ENCODE peak calls at places on chromosomes 1 and 21, in nine cellular contexts. One of them, this sample, is unnamed.

GRCh38 chr21:43025636-43026180 is 49.9 kb downstream of the CBS start:
- DNase-seq in Ammon's horn: no peak
- DNase-seq in AG04449: peak
- DNase-seq in AML-193: no peak
- DNase-seq in 8988T: no peak
- DNase-seq in bronchial epithelial cell: no peak
- DNase-seq in HEK293T: no peak
- DNase-seq in endothelial cell of umbilical vein: no peak
- DNase-seq in activated CD8-positive, alpha-beta T cell treated with anti-CD3 and anti-CD28 coated beads, Interleukin-2, amount 10 ng/mL, durations not matched to agents 7 days and 5 days: no peak
- DNase-seq in this sample: peak

GRCh38 chr1:37161171-37161570 is 126.9 kb upstream of the GRIK3 start:
- DNase-seq in Ammon's horn: no peak
- DNase-seq in AG04449: no peak
- DNase-seq in AML-193: no peak
- DNase-seq in 8988T: no peak
- DNase-seq in bronchial epithelial cell: no peak
- DNase-seq in HEK293T: no peak
- DNase-seq in endothelial cell of umbilical vein: no peak
- DNase-seq in activated CD8-positive, alpha-beta T cell treated with anti-CD3 and anti-CD28 coated beads, Interleukin-2, amount 10 ng/mL, durations not matched to agents 7 days and 5 days: no peak
- DNase-seq in this sample: no peak

GRCh38 chr1:162230096-162230495 is 146.6 kb downstream of the SPATA46 start:
- DNase-seq in Ammon's horn: peak
- DNase-seq in AG04449: no peak
- DNase-seq in AML-193: no peak
- DNase-seq in 8988T: no peak
- DNase-seq in bronchial epithelial cell: peak
- DNase-seq in HEK293T: no peak
- DNase-seq in endothelial cell of umbilical vein: peak
- DNase-seq in activated CD8-positive, alpha-beta T cell treated with anti-CD3 and anti-CD28 coated beads, Interleukin-2, amount 10 ng/mL, durations not matched to agents 7 days and 5 days: no peak
- DNase-seq in this sample: no peak

GRCh38 chr1:109140384-109140783 is 26.5 kb downstream of the ELAPOR1 start:
- DNase-seq in Ammon's horn: no peak
- DNase-seq in AG04449: no peak
- DNase-seq in AML-193: no peak
- DNase-seq in 8988T: no peak
- DNase-seq in bronchial epithelial cell: no peak
- DNase-seq in HEK293T: no peak
- DNase-seq in endothelial cell of umbilical vein: no peak
- DNase-seq in activated CD8-positive, alpha-beta T cell treated with anti-CD3 and anti-CD28 coated beads, Interleukin-2, amount 10 ng/mL, durations not matched to agents 7 days and 5 days: no peak
- DNase-seq in this sample: no peak

GRCh38 chr1:174898102-174898802 is 101.5 kb upstream of the CACYBP start:
- DNase-seq in Ammon's horn: no peak
- DNase-seq in AG04449: no peak
- DNase-seq in AML-193: no peak
- DNase-seq in 8988T: no peak
- DNase-seq in bronchial epithelial cell: no peak
- DNase-seq in HEK293T: no peak
- DNase-seq in endothelial cell of umbilical vein: no peak
- DNase-seq in activated CD8-positive, alpha-beta T cell treated with anti-CD3 and anti-CD28 coated beads, Interleukin-2, amount 10 ng/mL, durations not matched to agents 7 days and 5 days: no peak
- DNase-seq in this sample: peak

GRCh38 chr1:28592314-28593071 is 428 bp downstream of the RAB42 start:
- DNase-seq in Ammon's horn: no peak
- DNase-seq in AG04449: no peak
- DNase-seq in AML-193: no peak
- DNase-seq in 8988T: no peak
- DNase-seq in bronchial epithelial cell: no peak
- DNase-seq in HEK293T: no peak
- DNase-seq in endothelial cell of umbilical vein: no peak
- DNase-seq in activated CD8-positive, alpha-beta T cell treated with anti-CD3 and anti-CD28 coated beads, Interleukin-2, amount 10 ng/mL, durations not matched to agents 7 days and 5 days: no peak
- DNase-seq in this sample: peak

GRCh38 chr21:46518983-46519583 is 60.4 kb downstream of the DIP2A start:
- DNase-seq in Ammon's horn: no peak
- DNase-seq in AG04449: no peak
- DNase-seq in AML-193: no peak
- DNase-seq in 8988T: no peak
- DNase-seq in bronchial epithelial cell: no peak
- DNase-seq in HEK293T: no peak
- DNase-seq in endothelial cell of umbilical vein: no peak
- DNase-seq in activated CD8-positive, alpha-beta T cell treated with anti-CD3 and anti-CD28 coated beads, Interleukin-2, amount 10 ng/mL, durations not matched to agents 7 days and 5 days: no peak
- DNase-seq in this sample: no peak

GRCh38 chr1:187051618-187052232 is 223.0 kb downstream of the PLA2G4A start:
- DNase-seq in Ammon's horn: peak
- DNase-seq in AG04449: no peak
- DNase-seq in AML-193: peak
- DNase-seq in 8988T: peak
- DNase-seq in bronchial epithelial cell: peak
- DNase-seq in HEK293T: peak
- DNase-seq in endothelial cell of umbilical vein: peak
- DNase-seq in activated CD8-positive, alpha-beta T cell treated with anti-CD3 and anti-CD28 coated beads, Interleukin-2, amount 10 ng/mL, durations not matched to agents 7 days and 5 days: peak
- DNase-seq in this sample: peak

GRCh38 chr1:231335663-231336602 is 1.7 kb downstream of the EXOC8 start:
- DNase-seq in Ammon's horn: no peak
- DNase-seq in AG04449: no peak
- DNase-seq in AML-193: no peak
- DNase-seq in 8988T: no peak
- DNase-seq in bronchial epithelial cell: no peak
- DNase-seq in HEK293T: no peak
- DNase-seq in endothelial cell of umbilical vein: no peak
- DNase-seq in activated CD8-positive, alpha-beta T cell treated with anti-CD3 and anti-CD28 coated beads, Interleukin-2, amount 10 ng/mL, durations not matched to agents 7 days and 5 days: peak
- DNase-seq in this sample: peak

GRCh38 chr1:178634445-178634844 is 90.6 kb upstream of the RALGPS2 start:
- DNase-seq in Ammon's horn: no peak
- DNase-seq in AG04449: no peak
- DNase-seq in AML-193: no peak
- DNase-seq in 8988T: no peak
- DNase-seq in bronchial epithelial cell: no peak
- DNase-seq in HEK293T: no peak
- DNase-seq in endothelial cell of umbilical vein: no peak
- DNase-seq in activated CD8-positive, alpha-beta T cell treated with anti-CD3 and anti-CD28 coated beads, Interleukin-2, amount 10 ng/mL, durations not matched to agents 7 days and 5 days: no peak
- DNase-seq in this sample: no peak

GRCh38 chr1:235639586-235640205 is 9.9 kb downstream of the GNG4 start:
- DNase-seq in Ammon's horn: no peak
- DNase-seq in AG04449: no peak
- DNase-seq in AML-193: no peak
- DNase-seq in 8988T: no peak
- DNase-seq in bronchial epithelial cell: no peak
- DNase-seq in HEK293T: no peak
- DNase-seq in endothelial cell of umbilical vein: no peak
- DNase-seq in activated CD8-positive, alpha-beta T cell treated with anti-CD3 and anti-CD28 coated beads, Interleukin-2, amount 10 ng/mL, durations not matched to agents 7 days and 5 days: no peak
- DNase-seq in this sample: no peak

GRCh38 chr1:218600968-218601367 is 255.8 kb downstream of the TGFB2 start:
- DNase-seq in Ammon's horn: no peak
- DNase-seq in AG04449: no peak
- DNase-seq in AML-193: no peak
- DNase-seq in 8988T: no peak
- DNase-seq in bronchial epithelial cell: peak
- DNase-seq in HEK293T: no peak
- DNase-seq in endothelial cell of umbilical vein: no peak
- DNase-seq in activated CD8-positive, alpha-beta T cell treated with anti-CD3 and anti-CD28 coated beads, Interleukin-2, amount 10 ng/mL, durations not matched to agents 7 days and 5 days: no peak
- DNase-seq in this sample: no peak

GRCh38 chr1:24966121-24966723 is 36.1 kb upstream of the RUNX3 start:
- DNase-seq in Ammon's horn: no peak
- DNase-seq in AG04449: no peak
- DNase-seq in AML-193: no peak
- DNase-seq in 8988T: no peak
- DNase-seq in bronchial epithelial cell: no peak
- DNase-seq in HEK293T: no peak
- DNase-seq in endothelial cell of umbilical vein: no peak
- DNase-seq in activated CD8-positive, alpha-beta T cell treated with anti-CD3 and anti-CD28 coated beads, Interleukin-2, amount 10 ng/mL, durations not matched to agents 7 days and 5 days: peak
- DNase-seq in this sample: no peak

GRCh38 chr1:86542626-86543025 is 4.3 kb upstream of the CLCA4 start:
- DNase-seq in Ammon's horn: no peak
- DNase-seq in AG04449: no peak
- DNase-seq in AML-193: no peak
- DNase-seq in 8988T: no peak
- DNase-seq in bronchial epithelial cell: peak
- DNase-seq in HEK293T: no peak
- DNase-seq in endothelial cell of umbilical vein: peak
- DNase-seq in activated CD8-positive, alpha-beta T cell treated with anti-CD3 and anti-CD28 coated beads, Interleukin-2, amount 10 ng/mL, durations not matched to agents 7 days and 5 days: no peak
- DNase-seq in this sample: no peak

GRCh38 chr1:29123871-29124365 is at the start of gene TMEM200B:
- DNase-seq in Ammon's horn: no peak
- DNase-seq in AG04449: no peak
- DNase-seq in AML-193: no peak
- DNase-seq in 8988T: peak
- DNase-seq in bronchial epithelial cell: no peak
- DNase-seq in HEK293T: no peak
- DNase-seq in endothelial cell of umbilical vein: no peak
- DNase-seq in activated CD8-positive, alpha-beta T cell treated with anti-CD3 and anti-CD28 coated beads, Interleukin-2, amount 10 ng/mL, durations not matched to agents 7 days and 5 days: no peak
- DNase-seq in this sample: peak

GRCh38 chr1:202575906-202576653 is 134.2 kb downstream of the SYT2 start:
- DNase-seq in Ammon's horn: no peak
- DNase-seq in AG04449: no peak
- DNase-seq in AML-193: no peak
- DNase-seq in 8988T: no peak
- DNase-seq in bronchial epithelial cell: peak
- DNase-seq in HEK293T: no peak
- DNase-seq in endothelial cell of umbilical vein: peak
- DNase-seq in activated CD8-positive, alpha-beta T cell treated with anti-CD3 and anti-CD28 coated beads, Interleukin-2, amount 10 ng/mL, durations not matched to agents 7 days and 5 days: no peak
- DNase-seq in this sample: no peak

GRCh38 chr1:44571712-44572571 is 102.3 kb downstream of the TMEM53 start:
- DNase-seq in Ammon's horn: peak
- DNase-seq in AG04449: no peak
- DNase-seq in AML-193: peak
- DNase-seq in 8988T: no peak
- DNase-seq in bronchial epithelial cell: peak
- DNase-seq in HEK293T: peak
- DNase-seq in endothelial cell of umbilical vein: peak
- DNase-seq in activated CD8-positive, alpha-beta T cell treated with anti-CD3 and anti-CD28 coated beads, Interleukin-2, amount 10 ng/mL, durations not matched to agents 7 days and 5 days: peak
- DNase-seq in this sample: peak

GRCh38 chr1:15381805-15382204 is 27.9 kb upstream of the EFHD2 start:
- DNase-seq in Ammon's horn: no peak
- DNase-seq in AG04449: no peak
- DNase-seq in AML-193: no peak
- DNase-seq in 8988T: no peak
- DNase-seq in bronchial epithelial cell: no peak
- DNase-seq in HEK293T: no peak
- DNase-seq in endothelial cell of umbilical vein: no peak
- DNase-seq in activated CD8-positive, alpha-beta T cell treated with anti-CD3 and anti-CD28 coated beads, Interleukin-2, amount 10 ng/mL, durations not matched to agents 7 days and 5 days: no peak
- DNase-seq in this sample: no peak

GRCh38 chr21:29172282-29172681 is 41.8 kb downstream of the MAP3K7CL start:
- DNase-seq in Ammon's horn: no peak
- DNase-seq in AG04449: no peak
- DNase-seq in AML-193: no peak
- DNase-seq in 8988T: no peak
- DNase-seq in bronchial epithelial cell: no peak
- DNase-seq in HEK293T: no peak
- DNase-seq in endothelial cell of umbilical vein: peak
- DNase-seq in activated CD8-positive, alpha-beta T cell treated with anti-CD3 and anti-CD28 coated beads, Interleukin-2, amount 10 ng/mL, durations not matched to agents 7 days and 5 days: no peak
- DNase-seq in this sample: no peak

GRCh38 chr1:983736-984475 is 2.0 kb upstream of the PERM1 start:
- DNase-seq in Ammon's horn: no peak
- DNase-seq in AG04449: no peak
- DNase-seq in AML-193: no peak
- DNase-seq in 8988T: peak
- DNase-seq in bronchial epithelial cell: no peak
- DNase-seq in HEK293T: peak
- DNase-seq in endothelial cell of umbilical vein: no peak
- DNase-seq in activated CD8-positive, alpha-beta T cell treated with anti-CD3 and anti-CD28 coated beads, Interleukin-2, amount 10 ng/mL, durations not matched to agents 7 days and 5 days: peak
- DNase-seq in this sample: no peak

GRCh38 chr21:44299085-44299457 is 782 bp upstream of the PFKL start:
- DNase-seq in Ammon's horn: no peak
- DNase-seq in AG04449: no peak
- DNase-seq in AML-193: no peak
- DNase-seq in 8988T: no peak
- DNase-seq in bronchial epithelial cell: peak
- DNase-seq in HEK293T: no peak
- DNase-seq in endothelial cell of umbilical vein: peak
- DNase-seq in activated CD8-positive, alpha-beta T cell treated with anti-CD3 and anti-CD28 coated beads, Interleukin-2, amount 10 ng/mL, durations not matched to agents 7 days and 5 days: peak
- DNase-seq in this sample: no peak

GRCh38 chr1:180581635-180582039 is 22.9 kb downstream of the OVAAL start:
- DNase-seq in Ammon's horn: no peak
- DNase-seq in AG04449: no peak
- DNase-seq in AML-193: no peak
- DNase-seq in 8988T: no peak
- DNase-seq in bronchial epithelial cell: peak
- DNase-seq in HEK293T: no peak
- DNase-seq in endothelial cell of umbilical vein: no peak
- DNase-seq in activated CD8-positive, alpha-beta T cell treated with anti-CD3 and anti-CD28 coated beads, Interleukin-2, amount 10 ng/mL, durations not matched to agents 7 days and 5 days: no peak
- DNase-seq in this sample: no peak

GRCh38 chr1:37474051-37474696 is at the start of gene ZC3H12A:
- DNase-seq in Ammon's horn: peak
- DNase-seq in AG04449: no peak
- DNase-seq in AML-193: peak
- DNase-seq in 8988T: peak
- DNase-seq in bronchial epithelial cell: peak
- DNase-seq in HEK293T: peak
- DNase-seq in endothelial cell of umbilical vein: peak
- DNase-seq in activated CD8-positive, alpha-beta T cell treated with anti-CD3 and anti-CD28 coated beads, Interleukin-2, amount 10 ng/mL, durations not matched to agents 7 days and 5 days: peak
- DNase-seq in this sample: peak

GRCh38 chr1:15975358-15975804 is 520 bp downstream of the ZBTB17 start:
- DNase-seq in Ammon's horn: peak
- DNase-seq in AG04449: no peak
- DNase-seq in AML-193: no peak
- DNase-seq in 8988T: peak
- DNase-seq in bronchial epithelial cell: peak
- DNase-seq in HEK293T: peak
- DNase-seq in endothelial cell of umbilical vein: peak
- DNase-seq in activated CD8-positive, alpha-beta T cell treated with anti-CD3 and anti-CD28 coated beads, Interleukin-2, amount 10 ng/mL, durations not matched to agents 7 days and 5 days: peak
- DNase-seq in this sample: peak

GRCh38 chr1:31880957-31881697 is 57.0 kb downstream of the PTP4A2 start:
- DNase-seq in Ammon's horn: no peak
- DNase-seq in AG04449: no peak
- DNase-seq in AML-193: no peak
- DNase-seq in 8988T: no peak
- DNase-seq in bronchial epithelial cell: peak
- DNase-seq in HEK293T: no peak
- DNase-seq in endothelial cell of umbilical vein: no peak
- DNase-seq in activated CD8-positive, alpha-beta T cell treated with anti-CD3 and anti-CD28 coated beads, Interleukin-2, amount 10 ng/mL, durations not matched to agents 7 days and 5 days: no peak
- DNase-seq in this sample: no peak

GRCh38 chr1:17739050-17739449 is 16.1 kb upstream of the ACTL8 start:
- DNase-seq in Ammon's horn: no peak
- DNase-seq in AG04449: no peak
- DNase-seq in AML-193: no peak
- DNase-seq in 8988T: no peak
- DNase-seq in bronchial epithelial cell: no peak
- DNase-seq in HEK293T: no peak
- DNase-seq in endothelial cell of umbilical vein: no peak
- DNase-seq in activated CD8-positive, alpha-beta T cell treated with anti-CD3 and anti-CD28 coated beads, Interleukin-2, amount 10 ng/mL, durations not matched to agents 7 days and 5 days: no peak
- DNase-seq in this sample: no peak

GRCh38 chr21:26377111-26377694 is 195.9 kb downstream of the CYYR1 start:
- DNase-seq in Ammon's horn: no peak
- DNase-seq in AG04449: no peak
- DNase-seq in AML-193: no peak
- DNase-seq in 8988T: no peak
- DNase-seq in bronchial epithelial cell: peak
- DNase-seq in HEK293T: no peak
- DNase-seq in endothelial cell of umbilical vein: no peak
- DNase-seq in activated CD8-positive, alpha-beta T cell treated with anti-CD3 and anti-CD28 coated beads, Interleukin-2, amount 10 ng/mL, durations not matched to agents 7 days and 5 days: no peak
- DNase-seq in this sample: no peak

GRCh38 chr1:197696372-197696771 is 78.9 kb downstream of the DENND1B start:
- DNase-seq in Ammon's horn: no peak
- DNase-seq in AG04449: no peak
- DNase-seq in AML-193: no peak
- DNase-seq in 8988T: no peak
- DNase-seq in bronchial epithelial cell: peak
- DNase-seq in HEK293T: no peak
- DNase-seq in endothelial cell of umbilical vein: peak
- DNase-seq in activated CD8-positive, alpha-beta T cell treated with anti-CD3 and anti-CD28 coated beads, Interleukin-2, amount 10 ng/mL, durations not matched to agents 7 days and 5 days: no peak
- DNase-seq in this sample: no peak

GRCh38 chr1:88056880-88057279 is 627.2 kb upstream of the PKN2 start:
- DNase-seq in Ammon's horn: no peak
- DNase-seq in AG04449: no peak
- DNase-seq in AML-193: no peak
- DNase-seq in 8988T: no peak
- DNase-seq in bronchial epithelial cell: no peak
- DNase-seq in HEK293T: no peak
- DNase-seq in endothelial cell of umbilical vein: no peak
- DNase-seq in activated CD8-positive, alpha-beta T cell treated with anti-CD3 and anti-CD28 coated beads, Interleukin-2, amount 10 ng/mL, durations not matched to agents 7 days and 5 days: no peak
- DNase-seq in this sample: no peak

GRCh38 chr21:39483917-39484316 is 32.1 kb downstream of the SH3BGR start:
- DNase-seq in Ammon's horn: no peak
- DNase-seq in AG04449: no peak
- DNase-seq in AML-193: no peak
- DNase-seq in 8988T: no peak
- DNase-seq in bronchial epithelial cell: no peak
- DNase-seq in HEK293T: no peak
- DNase-seq in endothelial cell of umbilical vein: peak
- DNase-seq in activated CD8-positive, alpha-beta T cell treated with anti-CD3 and anti-CD28 coated beads, Interleukin-2, amount 10 ng/mL, durations not matched to agents 7 days and 5 days: no peak
- DNase-seq in this sample: no peak

GRCh38 chr1:8600336-8600735 is 217.1 kb downstream of the RERE start:
- DNase-seq in Ammon's horn: no peak
- DNase-seq in AG04449: no peak
- DNase-seq in AML-193: no peak
- DNase-seq in 8988T: no peak
- DNase-seq in bronchial epithelial cell: no peak
- DNase-seq in HEK293T: no peak
- DNase-seq in endothelial cell of umbilical vein: peak
- DNase-seq in activated CD8-positive, alpha-beta T cell treated with anti-CD3 and anti-CD28 coated beads, Interleukin-2, amount 10 ng/mL, durations not matched to agents 7 days and 5 days: no peak
- DNase-seq in this sample: no peak

This sample was measured in HuH-7.